ENCODE peak calls at places on chromosomes 2 and 18, in five cellular contexts. D is AG10803, A is AG04449, Q is osteoblast, X is right cardiac atrium. L is an unnamed sample.

GRCh38 chr2:166375736-166376487 is at the start of gene SCN9A:
- DNase-seq in D (peak), A (no peak), Q (peak), X (peak), L (peak)

GRCh38 chr2:242020196-242021004 is 150.9 kb downstream of the RTP5 start:
- DNase-seq in D (peak), A (no peak), Q (no peak), X (peak), L (no peak)

GRCh38 chr2:97992836-97993825 is 2.6 kb downstream of the TMEM131 start:
- DNase-seq in D (peak), A (no peak), Q (no peak), X (no peak), L (no peak)

GRCh38 chr2:23487735-23488492 is 102.9 kb downstream of the KLHL29 start:
- DNase-seq in D (peak), A (no peak), Q (no peak), X (no peak), L (peak)

GRCh38 chr18:70453058-70453775 is 164.4 kb downstream of the SOCS6 start:
- DNase-seq in D (peak), A (no peak), Q (no peak), X (no peak), L (no peak)

GRCh38 chr2:62309465-62310091 is 113.7 kb downstream of the B3GNT2 start:
- DNase-seq in D (peak), A (no peak), Q (no peak), X (peak), L (no peak)

GRCh38 chr2:46306320-46306719 is 9.1 kb downstream of the EPAS1 start:
- DNase-seq in D (peak), A (no peak), Q (peak), X (no peak), L (no peak)

GRCh38 chr2:72991439-72991725 is 74.1 kb downstream of the EMX1 start:
- DNase-seq in D (no peak), A (no peak), Q (no peak), X (no peak), L (no peak)

GRCh38 chr2:28436525-28437051 is 43.9 kb downstream of the FOSL2 start:
- DNase-seq in D (no peak), A (no peak), Q (no peak), X (peak), L (no peak)

GRCh38 chr2:7083580-7084509 is 166.6 kb downstream of the RNF144A start:
- DNase-seq in D (peak), A (no peak), Q (no peak), X (no peak), L (no peak)

GRCh38 chr18:11733031-11733430 is 44.0 kb downstream of the GNAL start:
- DNase-seq in D (peak), A (no peak), Q (peak), X (peak), L (peak)

GRCh38 chr2:67514515-67514914 is 117.4 kb downstream of the ETAA1 start:
- DNase-seq in D (peak), A (peak), Q (peak), X (no peak), L (peak)

GRCh38 chr2:43212931-43213330 is 13.5 kb downstream of the ZFP36L2 start:
- DNase-seq in D (no peak), A (no peak), Q (no peak), X (peak), L (no peak)

GRCh38 chr2:70403267-70404053 is 101.6 kb upstream of the FAM136A start:
- DNase-seq in D (no peak), A (no peak), Q (no peak), X (peak), L (no peak)

GRCh38 chr2:65291221-65292094 is 63.8 kb downstream of the ACTR2 start:
- DNase-seq in D (peak), A (no peak), Q (no peak), X (no peak), L (no peak)

GRCh38 chr2:70974592-70974991 is 3.8 kb upstream of the ANKRD53 start:
- DNase-seq in D (no peak), A (no peak), Q (peak), X (no peak), L (no peak)

GRCh38 chr2:1528273-1529064 is 115.2 kb downstream of the TPO start:
- DNase-seq in D (no peak), A (no peak), Q (no peak), X (no peak), L (no peak)

GRCh38 chr18:8175486-8176061 is 433.7 kb upstream of the RAB12 start:
- DNase-seq in D (no peak), A (no peak), Q (no peak), X (no peak), L (no peak)

GRCh38 chr18:58462975-58463374 is 165.9 kb downstream of the ALPK2 start:
- DNase-seq in D (no peak), A (no peak), Q (no peak), X (no peak), L (no peak)

GRCh38 chr2:31319391-31320175 is 85.6 kb downstream of the EHD3 start:
- DNase-seq in D (peak), A (no peak), Q (no peak), X (no peak), L (peak)

GRCh38 chr18:44826418-44827259 is 146.0 kb downstream of the SETBP1 start:
- DNase-seq in D (peak), A (peak), Q (peak), X (peak), L (peak)
- H3K4me3 ChIP-seq in D (no peak), A (no peak), Q (peak), X (no peak), L (no peak)

GRCh38 chr18:3592864-3593263 is 142.9 kb downstream of the TGIF1 start:
- DNase-seq in D (no peak), A (no peak), Q (no peak), X (no peak), L (no peak)
- H3K4me3 ChIP-seq in D (no peak), A (no peak), Q (no peak), X (no peak), L (peak)

DNA sequence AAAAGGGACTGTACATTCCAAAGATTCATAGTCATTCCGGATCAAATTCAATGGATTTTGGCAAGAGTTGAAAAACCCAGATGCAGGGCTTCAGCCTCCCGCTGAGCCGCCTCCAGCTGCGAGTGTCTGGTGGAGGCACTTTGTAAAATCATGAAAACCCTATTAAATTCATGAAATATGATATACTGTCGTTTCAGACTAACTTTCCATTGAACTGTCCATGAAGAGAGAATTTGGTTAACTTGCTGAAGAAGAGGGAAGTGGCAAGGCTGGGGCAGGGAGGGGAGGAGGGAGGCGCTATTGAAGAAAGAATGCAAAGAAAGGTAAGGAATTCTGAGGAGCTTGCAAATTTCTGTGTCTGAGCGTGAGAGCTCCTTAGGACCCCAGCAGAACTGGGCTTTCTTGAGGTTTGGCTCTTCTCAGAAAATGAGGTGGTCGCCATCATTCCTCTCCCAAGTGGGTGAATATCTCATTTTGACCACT is 25.7 kb upstream of the SLC14A2 start:
- DNase-seq in D (peak), A (peak), Q (peak), X (peak), L (peak)
- H3K4me3 ChIP-seq in D (peak), A (no peak), Q (peak), X (no peak), L (peak)

GRCh38 chr2:10432315-10433181 is 15.6 kb downstream of the ODC1 start:
- DNase-seq in D (no peak), A (no peak), Q (peak), X (peak), L (no peak)
- H3K4me3 ChIP-seq in D (no peak), A (no peak), Q (peak), X (no peak), L (peak)

DNA sequence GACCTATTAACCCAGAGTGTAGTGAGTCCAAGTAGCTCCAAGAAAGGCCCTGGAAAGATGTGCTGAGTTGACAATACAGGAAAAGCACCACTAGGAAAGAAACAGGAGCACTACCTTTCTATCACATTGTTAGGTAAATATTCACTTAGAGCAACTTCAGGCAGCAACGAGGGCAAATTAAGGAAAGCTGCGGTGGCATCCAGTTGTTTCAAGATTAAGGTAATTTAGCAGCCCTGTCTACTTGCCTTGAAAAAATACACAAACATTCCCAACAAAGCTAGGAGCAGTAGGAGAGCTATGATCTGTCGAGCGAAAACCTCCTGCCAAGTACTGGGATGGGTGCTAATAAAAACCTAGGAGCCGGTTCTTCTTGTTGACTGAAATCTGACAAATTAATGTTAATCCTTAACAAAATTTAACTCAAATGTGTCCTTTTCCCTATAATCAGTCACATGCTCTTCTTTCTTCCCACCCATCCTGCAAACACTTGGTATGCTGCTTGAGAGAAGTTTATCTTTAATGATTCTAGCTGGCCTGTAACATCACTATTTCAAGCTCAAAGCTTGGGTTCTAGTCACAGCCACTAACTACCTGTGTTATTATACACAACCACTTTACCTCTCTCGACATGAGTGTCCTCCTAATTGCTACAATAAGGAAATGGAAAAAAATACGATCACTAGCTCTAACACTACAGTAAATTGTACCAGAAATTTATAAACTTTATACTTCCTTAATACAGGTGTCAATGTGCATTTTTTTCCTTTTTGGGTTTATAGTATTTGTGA is 2.0 kb downstream of the ACAA2 start:
- DNase-seq in D (no peak), A (no peak), Q (peak), X (no peak), L (no peak)
- H3K4me3 ChIP-seq in D (no peak), A (no peak), Q (peak), X (no peak), L (no peak)

DNA sequence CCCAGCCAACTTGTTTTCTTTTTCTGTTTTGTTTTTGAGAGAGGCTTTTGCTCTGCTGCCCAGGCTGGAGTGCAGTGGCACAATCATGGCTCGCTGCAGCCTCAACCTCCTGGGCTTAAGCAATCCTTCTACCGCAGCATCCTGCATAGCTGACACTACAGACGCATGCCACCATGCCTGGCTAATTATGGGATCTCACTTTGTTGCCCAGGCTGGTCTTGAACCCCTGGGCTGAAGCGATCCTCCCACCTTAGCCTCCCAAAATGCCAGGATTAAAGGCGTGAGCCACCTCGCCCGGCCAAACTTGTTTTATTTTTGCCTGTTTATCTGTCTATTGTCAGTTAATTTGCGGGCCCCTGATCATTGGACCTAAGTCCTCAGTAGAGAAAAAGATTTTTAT is 61.6 kb upstream of the MSH6 start:
- DNase-seq in D (no peak), A (no peak), Q (no peak), X (no peak), L (no peak)
- H3K4me3 ChIP-seq in D (no peak), A (no peak), Q (no peak), X (no peak), L (no peak)

GRCh38 chr2:218286570-218287459 is 5.5 kb downstream of the TMBIM1 start:
- DNase-seq in D (peak), A (peak), Q (peak), X (peak), L (peak)
- H3K4me3 ChIP-seq in D (peak), A (peak), Q (peak), X (peak), L (peak)